ENCODE peak calls at places on chromosomes 6 and 20, in seven cellular contexts. One of them, this sample, is unnamed.

GRCh38 chr20:45049904-45050471 is 50.9 kb downstream of the KCNS1 start:
- DNase-seq in Caco-2: no peak
- DNase-seq in AG09309: no peak
- DNase-seq in mammary epithelial cell: no peak
- DNase-seq in glutamatergic neuron: no peak
- DNase-seq in AG04450: no peak
- DNase-seq in RWPE1: no peak
- DNase-seq in this sample: no peak

GRCh38 chr6:117265425-117266266 is at the start of gene VGLL2:
- DNase-seq in glutamatergic neuron: peak
- DNase-seq in mammary epithelial cell: peak
- DNase-seq in AG09309: no peak
- DNase-seq in RWPE1: no peak
- DNase-seq in Caco-2: peak
- DNase-seq in AG04450: no peak
- DNase-seq in this sample: peak

GRCh38 chr20:3786126-3786484 is 435 bp downstream of the CENPB start:
- DNase-seq in RWPE1: no peak
- DNase-seq in AG04450: no peak
- DNase-seq in glutamatergic neuron: peak
- DNase-seq in AG09309: no peak
- DNase-seq in mammary epithelial cell: peak
- DNase-seq in Caco-2: peak
- DNase-seq in this sample: peak

GRCh38 chr6:136410201-136411027 is 120.8 kb upstream of the BCLAF1 start:
- DNase-seq in AG04450: no peak
- DNase-seq in Caco-2: no peak
- DNase-seq in AG09309: no peak
- DNase-seq in mammary epithelial cell: no peak
- DNase-seq in RWPE1: no peak
- DNase-seq in glutamatergic neuron: no peak
- DNase-seq in this sample: no peak

GRCh38 chr6:42345696-42346416 is 105.9 kb downstream of the TRERF1 start:
- DNase-seq in glutamatergic neuron: no peak
- DNase-seq in Caco-2: no peak
- DNase-seq in mammary epithelial cell: no peak
- DNase-seq in RWPE1: no peak
- DNase-seq in AG09309: no peak
- DNase-seq in AG04450: no peak
- DNase-seq in this sample: no peak

GRCh38 chr6:151676460-151676807 is 131.0 kb upstream of the ESR1 start:
- DNase-seq in RWPE1: no peak
- DNase-seq in Caco-2: no peak
- DNase-seq in mammary epithelial cell: no peak
- DNase-seq in AG04450: no peak
- DNase-seq in AG09309: no peak
- DNase-seq in glutamatergic neuron: no peak
- DNase-seq in this sample: no peak

GRCh38 chr6:18585032-18585573 is 198.0 kb downstream of the RNF144B start:
- DNase-seq in Caco-2: no peak
- DNase-seq in AG04450: no peak
- DNase-seq in glutamatergic neuron: no peak
- DNase-seq in RWPE1: peak
- DNase-seq in mammary epithelial cell: peak
- DNase-seq in AG09309: peak
- DNase-seq in this sample: peak

GRCh38 chr6:109978174-109979032 is at the start of gene GPR6:
- DNase-seq in RWPE1: peak
- DNase-seq in AG09309: no peak
- DNase-seq in AG04450: no peak
- DNase-seq in Caco-2: peak
- DNase-seq in glutamatergic neuron: peak
- DNase-seq in mammary epithelial cell: peak
- DNase-seq in this sample: peak

GRCh38 chr6:116221931-116222330 is 31.9 kb downstream of the TSPYL4 start:
- DNase-seq in RWPE1: no peak
- DNase-seq in AG09309: no peak
- DNase-seq in Caco-2: no peak
- DNase-seq in mammary epithelial cell: no peak
- DNase-seq in glutamatergic neuron: no peak
- DNase-seq in AG04450: no peak
- DNase-seq in this sample: no peak

GRCh38 chr20:18743665-18744440 is 69.7 kb upstream of the SCP2D1 start:
- DNase-seq in mammary epithelial cell: peak
- DNase-seq in Caco-2: no peak
- DNase-seq in AG09309: no peak
- DNase-seq in RWPE1: peak
- DNase-seq in glutamatergic neuron: no peak
- DNase-seq in AG04450: no peak
- DNase-seq in this sample: peak

GRCh38 chr6:146289816-146290588 is 253.6 kb upstream of the RAB32 start:
- DNase-seq in Caco-2: no peak
- DNase-seq in RWPE1: peak
- DNase-seq in mammary epithelial cell: peak
- DNase-seq in glutamatergic neuron: no peak
- DNase-seq in AG09309: peak
- DNase-seq in AG04450: peak
- DNase-seq in this sample: peak

GRCh38 chr6:31945507-31946369 is at the start of gene CFB:
- DNase-seq in glutamatergic neuron: no peak
- DNase-seq in RWPE1: peak
- DNase-seq in AG04450: peak
- DNase-seq in Caco-2: peak
- DNase-seq in mammary epithelial cell: peak
- DNase-seq in AG09309: peak
- DNase-seq in this sample: peak

GRCh38 chr6:90413396-90413795 is 116.8 kb upstream of the BACH2 start:
- DNase-seq in mammary epithelial cell: no peak
- DNase-seq in glutamatergic neuron: no peak
- DNase-seq in RWPE1: no peak
- DNase-seq in Caco-2: no peak
- DNase-seq in AG09309: no peak
- DNase-seq in AG04450: no peak
- DNase-seq in this sample: no peak

GRCh38 chr20:19789446-19789845 is 31.4 kb downstream of the RIN2 start:
- DNase-seq in glutamatergic neuron: no peak
- DNase-seq in Caco-2: no peak
- DNase-seq in AG09309: no peak
- DNase-seq in AG04450: no peak
- DNase-seq in RWPE1: no peak
- DNase-seq in mammary epithelial cell: no peak
- DNase-seq in this sample: no peak

GRCh38 chr20:3082306-3082951 is 2.1 kb downstream of the AVP start:
- DNase-seq in mammary epithelial cell: no peak
- DNase-seq in AG04450: no peak
- DNase-seq in RWPE1: no peak
- DNase-seq in AG09309: no peak
- DNase-seq in glutamatergic neuron: peak
- DNase-seq in Caco-2: no peak
- DNase-seq in this sample: no peak

GRCh38 chr20:33408716-33409654 is 7.7 kb upstream of the CDK5RAP1 start:
- DNase-seq in AG09309: no peak
- DNase-seq in AG04450: no peak
- DNase-seq in mammary epithelial cell: no peak
- DNase-seq in glutamatergic neuron: no peak
- DNase-seq in RWPE1: no peak
- DNase-seq in Caco-2: no peak
- DNase-seq in this sample: no peak

DNA sequence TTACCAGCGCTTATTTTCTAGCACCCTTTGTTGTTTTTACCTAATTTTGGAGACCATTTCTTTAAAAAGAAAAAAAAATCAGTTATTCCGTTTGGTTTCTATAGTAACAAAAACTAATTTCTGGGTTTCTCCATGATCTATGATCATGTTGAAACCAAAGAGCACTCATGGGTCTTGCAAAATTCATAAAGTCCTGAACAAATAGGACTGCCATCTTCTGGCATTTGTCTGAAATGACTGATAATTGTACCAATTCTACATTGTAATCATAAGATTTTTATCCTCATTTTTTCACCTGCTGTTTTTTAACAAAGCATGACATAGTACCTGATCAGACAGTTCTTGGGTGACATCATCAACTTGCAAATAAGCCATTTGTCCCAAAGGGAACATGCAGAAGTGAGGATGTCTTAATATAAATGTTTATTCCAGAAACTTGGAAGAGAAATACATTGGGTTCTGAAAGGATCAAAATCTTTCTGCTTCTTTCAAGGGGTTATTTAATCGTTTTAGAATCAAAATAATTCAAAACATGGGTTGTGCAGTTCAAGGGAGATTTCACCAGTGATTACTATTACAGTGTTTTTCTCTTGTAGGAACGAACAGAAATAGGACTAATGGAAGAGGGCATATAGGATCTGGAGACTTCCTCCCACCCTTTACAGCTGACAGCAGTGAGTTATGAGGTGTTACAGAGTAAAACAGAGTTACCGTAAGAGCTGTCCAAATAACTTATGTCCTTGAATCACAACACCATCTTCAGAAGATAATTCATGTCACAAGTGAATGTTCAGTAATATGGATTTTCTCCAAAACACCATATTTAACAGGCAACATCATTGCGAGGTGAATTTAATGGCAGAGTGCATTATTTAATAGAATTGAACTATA is 87.1 kb upstream of the GJE1 start:
- DNase-seq in mammary epithelial cell: no peak
- DNase-seq in Caco-2: no peak
- DNase-seq in RWPE1: peak
- DNase-seq in AG04450: no peak
- DNase-seq in glutamatergic neuron: no peak
- DNase-seq in AG09309: peak
- DNase-seq in this sample: peak
- TF ChIP-seq CTCF in mammary epithelial cell: peak
- TF ChIP-seq CTCF in Caco-2: no peak
- TF ChIP-seq CTCF in RWPE1: peak
- TF ChIP-seq CTCF in AG04450: peak
- TF ChIP-seq CTCF in glutamatergic neuron: no peak
- TF ChIP-seq CTCF in AG09309: peak
- TF ChIP-seq CTCF in this sample: peak

GRCh38 chr6:21522773-21523490 is 70.6 kb upstream of the SOX4 start:
- DNase-seq in Caco-2: peak
- DNase-seq in RWPE1: no peak
- DNase-seq in AG09309: no peak
- DNase-seq in mammary epithelial cell: no peak
- DNase-seq in AG04450: no peak
- DNase-seq in glutamatergic neuron: peak
- DNase-seq in this sample: no peak
- TF ChIP-seq CTCF in Caco-2: peak
- TF ChIP-seq CTCF in RWPE1: no peak
- TF ChIP-seq CTCF in AG09309: no peak
- TF ChIP-seq CTCF in mammary epithelial cell: no peak
- TF ChIP-seq CTCF in AG04450: no peak
- TF ChIP-seq CTCF in glutamatergic neuron: peak
- TF ChIP-seq CTCF in this sample: no peak

GRCh38 chr20:5559937-5560336 is 190.3 kb upstream of the SHLD1 start:
- DNase-seq in RWPE1: no peak
- DNase-seq in AG04450: no peak
- DNase-seq in mammary epithelial cell: no peak
- DNase-seq in AG09309: no peak
- DNase-seq in glutamatergic neuron: no peak
- DNase-seq in Caco-2: no peak
- DNase-seq in this sample: no peak

GRCh38 chr20:5552154-5552553 is 198.0 kb upstream of the SHLD1 start:
- DNase-seq in AG04450: no peak
- DNase-seq in RWPE1: no peak
- DNase-seq in Caco-2: no peak
- DNase-seq in glutamatergic neuron: no peak
- DNase-seq in AG09309: no peak
- DNase-seq in mammary epithelial cell: no peak
- DNase-seq in this sample: no peak

GRCh38 chr20:5551621-5552020 is 198.6 kb upstream of the SHLD1 start:
- DNase-seq in mammary epithelial cell: no peak
- DNase-seq in AG09309: no peak
- DNase-seq in AG04450: no peak
- DNase-seq in RWPE1: no peak
- DNase-seq in glutamatergic neuron: no peak
- DNase-seq in Caco-2: no peak
- DNase-seq in this sample: no peak

GRCh38 chr20:5553194-5553815 is 196.9 kb upstream of the SHLD1 start:
- DNase-seq in mammary epithelial cell: no peak
- DNase-seq in Caco-2: no peak
- DNase-seq in glutamatergic neuron: no peak
- DNase-seq in RWPE1: no peak
- DNase-seq in AG09309: no peak
- DNase-seq in AG04450: no peak
- DNase-seq in this sample: no peak

DNA sequence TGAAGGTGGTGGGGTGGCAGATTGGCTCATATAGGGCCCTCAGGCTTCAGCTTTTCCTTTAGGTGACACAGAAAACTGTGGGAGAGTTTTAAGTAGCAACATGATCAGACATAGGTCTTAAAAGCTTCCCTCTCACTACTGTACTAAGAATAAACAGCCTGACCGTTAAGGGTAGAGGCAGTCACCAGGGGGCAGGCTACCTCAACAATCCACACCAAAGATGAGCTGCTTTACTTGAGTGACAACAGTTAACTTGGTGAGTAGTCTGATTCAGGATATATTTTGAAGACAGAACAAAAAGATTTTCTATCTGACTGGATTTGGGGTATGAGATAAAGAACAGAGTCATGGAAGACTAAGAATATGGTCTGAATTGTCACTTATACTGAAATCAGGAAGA is 193.1 kb upstream of the SHLD1 start:
- DNase-seq in Caco-2: peak
- DNase-seq in mammary epithelial cell: peak
- DNase-seq in RWPE1: peak
- DNase-seq in glutamatergic neuron: peak
- DNase-seq in AG04450: no peak
- DNase-seq in AG09309: peak
- DNase-seq in this sample: peak
- TF ChIP-seq CTCF in Caco-2: peak
- TF ChIP-seq CTCF in mammary epithelial cell: peak
- TF ChIP-seq CTCF in RWPE1: peak
- TF ChIP-seq CTCF in glutamatergic neuron: peak
- TF ChIP-seq CTCF in AG04450: peak
- TF ChIP-seq CTCF in AG09309: peak
- TF ChIP-seq CTCF in this sample: peak

GRCh38 chr6:142744836-142745235 is 200.1 kb downstream of the HIVEP2 start:
- DNase-seq in Caco-2: no peak
- DNase-seq in glutamatergic neuron: no peak
- DNase-seq in AG09309: no peak
- DNase-seq in RWPE1: no peak
- DNase-seq in mammary epithelial cell: peak
- DNase-seq in AG04450: no peak
- DNase-seq in this sample: peak

GRCh38 chr6:142751452-142751851 is 193.5 kb downstream of the HIVEP2 start:
- DNase-seq in glutamatergic neuron: no peak
- DNase-seq in AG09309: no peak
- DNase-seq in mammary epithelial cell: no peak
- DNase-seq in AG04450: no peak
- DNase-seq in Caco-2: no peak
- DNase-seq in RWPE1: no peak
- DNase-seq in this sample: no peak

GRCh38 chr6:142752348-142752747 is 192.6 kb downstream of the HIVEP2 start:
- DNase-seq in mammary epithelial cell: no peak
- DNase-seq in AG09309: no peak
- DNase-seq in glutamatergic neuron: no peak
- DNase-seq in AG04450: no peak
- DNase-seq in RWPE1: no peak
- DNase-seq in Caco-2: no peak
- DNase-seq in this sample: no peak

GRCh38 chr6:142749556-142749955 is 195.4 kb downstream of the HIVEP2 start:
- DNase-seq in glutamatergic neuron: no peak
- DNase-seq in AG04450: no peak
- DNase-seq in mammary epithelial cell: no peak
- DNase-seq in Caco-2: no peak
- DNase-seq in AG09309: no peak
- DNase-seq in RWPE1: no peak
- DNase-seq in this sample: no peak

GRCh38 chr6:142746524-142746923 is 198.5 kb downstream of the HIVEP2 start:
- DNase-seq in RWPE1: no peak
- DNase-seq in Caco-2: peak
- DNase-seq in AG04450: no peak
- DNase-seq in glutamatergic neuron: peak
- DNase-seq in mammary epithelial cell: no peak
- DNase-seq in AG09309: no peak
- DNase-seq in this sample: peak
- TF ChIP-seq CTCF in RWPE1: no peak
- TF ChIP-seq CTCF in Caco-2: peak
- TF ChIP-seq CTCF in AG04450: peak
- TF ChIP-seq CTCF in glutamatergic neuron: peak
- TF ChIP-seq CTCF in mammary epithelial cell: peak
- TF ChIP-seq CTCF in AG09309: peak
- TF ChIP-seq CTCF in this sample: peak